ENCODE peak calls at places on chromosomes 11 and 22, in ten cellular contexts. Q is psoas muscle, B is dorsolateral prefrontal cortex, M is spleen, R is mammary epithelial cell, C is foreskin fibroblast, U is transverse colon, P is testis, Z is cardiac muscle cell, J is fibroblast of lung. I is an unnamed sample.

GRCh38 chr11:97761175-97761574 is 1259.6 kb upstream of the CNTN5 start:
- DNase-seq in U (no peak), R (no peak), Q (no peak), C (no peak), P (no peak), B (no peak), Z (no peak), J (no peak), M (no peak), I (no peak)

GRCh38 chr11:100831929-100832480 is 144.9 kb downstream of the ARHGAP42 start:
- DNase-seq in U (no peak), P (no peak), C (peak; percentile 53), M (no peak), Z (peak; percentile 50), J (no peak), Q (peak; percentile 40), B (no peak), R (no peak), I (no peak)

GRCh38 chr22:28369849-28370248 is 309.8 kb downstream of the TTC28 start:
- DNase-seq in Z (peak; percentile 6), M (no peak), C (no peak), U (peak; percentile 10), Q (no peak), P (no peak), J (no peak), B (no peak), R (no peak), I (no peak)

GRCh38 chr22:32649515-32650200 is 151.8 kb upstream of the TIMP3 start:
- DNase-seq in P (no peak), M (no peak), Q (peak; percentile 35), C (peak; percentile 71), J (peak; percentile 93), Z (no peak), R (no peak), B (no peak), U (peak; percentile 31), I (peak; percentile 29)

GRCh38 chr11:28529540-28530410 is 421.6 kb downstream of the METTL15 start:
- DNase-seq in Z (peak; percentile 81), J (peak; percentile 65), Q (no peak), U (no peak), C (peak; percentile 77), B (no peak), M (no peak), P (no peak), R (peak; percentile 42), I (peak; percentile 82)

GRCh38 chr11:46916669-46917108 is 1.7 kb downstream of the LRP4 start:
- DNase-seq in M (no peak), J (peak; percentile 76), Q (peak; percentile 69), R (peak; percentile 81), C (peak; percentile 87), U (peak; percentile 62), P (peak; percentile 65), Z (peak; percentile 83), B (peak; percentile 37), I (peak; percentile 82)

GRCh38 chr22:50627452-50627913 is 469 bp downstream of the ARSA start:
- DNase-seq in Z (no peak), U (peak; percentile 31), M (peak; percentile 90), J (no peak), R (peak; percentile 16), P (no peak), C (peak; percentile 30), Q (no peak), B (no peak), I (no peak)

GRCh38 chr11:126282742-126283591 is at the start of gene TIRAP:
- DNase-seq in U (peak; percentile 76), B (peak; percentile 78), Q (peak; percentile 78), M (peak; percentile 93), C (peak; percentile 82), J (peak; percentile 61), P (peak; percentile 67), Z (peak; percentile 63), R (peak; percentile 53), I (peak; percentile 42)

GRCh38 chr11:125869526-125869925 is 17.9 kb upstream of the HYLS1 start:
- DNase-seq in Q (no peak), B (no peak), U (no peak), C (no peak), J (peak; percentile 8), Z (peak; percentile 40), P (no peak), M (no peak), R (no peak), I (peak; percentile 59)

GRCh38 chr11:78349614-78350013 is 68.0 kb downstream of the GAB2 start:
- DNase-seq in J (peak; percentile 42), C (no peak), Q (no peak), P (no peak), Z (no peak), B (no peak), R (no peak), U (no peak), M (no peak), I (peak; percentile 71)

GRCh38 chr11:78351979-78352731 is 65.5 kb downstream of the GAB2 start:
- DNase-seq in Q (no peak), R (no peak), P (no peak), B (no peak), M (no peak), J (no peak), U (no peak), C (peak; percentile 33), Z (peak; percentile 34), I (no peak)

GRCh38 chr11:78350646-78351165 is 66.9 kb downstream of the GAB2 start:
- DNase-seq in M (no peak), C (peak; percentile 58), B (no peak), R (no peak), J (peak; percentile 67), Q (no peak), P (peak; percentile 18), Z (peak; percentile 80), U (no peak), I (peak; percentile 75)

GRCh38 chr11:78350101-78350645 is 67.4 kb downstream of the GAB2 start:
- DNase-seq in P (no peak), R (no peak), J (peak; percentile 26), C (peak; percentile 42), U (peak; percentile 19), Z (peak; percentile 75), M (no peak), Q (no peak), B (no peak), I (peak; percentile 77)

DNA sequence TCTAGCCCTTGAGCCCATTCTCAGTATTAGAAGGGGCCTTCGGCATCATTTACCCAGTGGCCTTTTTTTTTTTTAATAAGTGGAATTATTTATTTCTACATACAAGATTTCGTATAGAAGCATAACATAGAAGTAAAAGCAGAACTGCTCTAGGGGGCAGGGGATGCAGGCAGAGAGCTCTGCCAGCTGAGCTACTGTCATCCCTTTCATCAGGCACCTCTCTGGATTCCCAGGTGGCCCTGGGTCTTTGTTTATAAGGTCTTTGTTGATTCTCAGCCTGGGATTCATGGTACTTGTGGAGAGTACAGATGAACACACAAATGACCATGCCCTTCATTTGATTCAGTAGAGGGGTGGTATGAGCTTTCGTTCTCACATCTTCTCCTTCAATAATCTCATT is 66.4 kb downstream of the GAB2 start:
- DNase-seq in P (no peak), M (no peak), C (peak; percentile 6), R (no peak), B (no peak), U (no peak), Q (no peak), J (no peak), Z (no peak), I (no peak)
- H3K4me3 ChIP-seq in P (no peak overlapping the region), M (no peak overlapping the region), C (no peak overlapping the region), R (no peak overlapping the region), B (peak overlapping the region; percentile 40), U (peak overlapping the region; percentile 33), Q (peak overlapping the region; percentile 42), J (peak overlapping the region; percentile 0), Z (no peak overlapping the region), I (no peak overlapping the region)

DNA sequence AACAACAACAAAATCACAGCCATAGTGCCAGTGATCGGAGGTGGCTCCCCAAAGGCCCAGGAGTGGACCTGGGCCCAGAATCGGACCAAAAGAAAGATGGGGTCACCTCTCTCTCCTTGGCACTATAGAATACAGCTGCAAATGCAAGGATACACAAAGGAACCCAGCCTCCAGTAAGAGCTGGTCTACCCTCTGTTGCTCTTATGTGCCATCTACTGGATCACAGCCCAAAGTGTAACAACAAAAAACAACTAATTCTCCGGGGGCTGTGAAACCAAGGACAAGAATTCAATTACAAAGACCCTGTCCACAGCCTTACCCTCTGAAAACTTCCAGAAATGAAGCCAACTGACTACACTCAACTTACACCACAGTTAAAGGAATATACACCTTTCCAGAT is 21.6 kb downstream of the OR8G5 start:
- DNase-seq in C (no peak), Q (no peak), B (no peak), U (no peak), M (no peak), J (no peak), P (no peak), Z (no peak), R (no peak), I (no peak)
- TF ChIP-seq CTCF in C (no peak), Q (no peak), B (no peak), U (peak; percentile 16), M (no peak), J (no peak), P (no peak), Z (no peak), R (peak; percentile 36), I (no peak)

GRCh38 chr11:77198440-77198849 is 70.4 kb downstream of the MYO7A start:
- DNase-seq in B (no peak), Q (no peak), P (no peak), J (no peak), C (no peak), U (no peak), M (peak; percentile 62), R (no peak), Z (peak; percentile 10), I (no peak)
- H3K4me3 ChIP-seq in B (no peak overlapping the region), Q (no peak overlapping the region), P (no peak overlapping the region), J (no peak overlapping the region), C (no peak overlapping the region), U (no peak overlapping the region), M (no peak overlapping the region), R (no peak overlapping the region), Z (no peak overlapping the region), I (no peak overlapping the region)

GRCh38 chr11:102268083-102268984 is 49.0 kb upstream of the BIRC3 start:
- DNase-seq in P (peak; percentile 85), Q (peak; percentile 80), U (peak; percentile 95), R (peak; percentile 95), C (peak; percentile 68), M (peak; percentile 90), Z (peak; percentile 77), J (peak; percentile 71), B (no peak), I (peak; percentile 73)
- TF ChIP-seq CTCF in P (peak; percentile 27), Q (peak; percentile 63), U (no peak), R (peak; percentile 78), C (no peak), M (peak; percentile 21), Z (peak; percentile 43), J (peak; percentile 11), B (no peak), I (peak; percentile 21)